ENCODE peak calls at places on chromosomes 12 and 14, in ten cellular contexts. One of them, this sample, is unnamed.

GRCh38 chr14:104746951-104747481 is 5.9 kb upstream of the SIVA1 start:
- ATAC-seq in CD4-positive, alpha-beta T cell: no peak
- ATAC-seq in lower lobe of right lung: no peak
- ATAC-seq in stimulated activated naive CD8-positive, alpha-beta T cell treated with anti-CD3 and anti-CD28 coated beads, Interleukin-15, Interleukin-2, amounts not matched to agents 100 U/mL and 50 U/mL, for 24 hours: no peak
- ATAC-seq in GM23338: no peak
- ATAC-seq in natural killer cell: no peak
- ATAC-seq in K562: no peak
- ATAC-seq in left cardiac atrium: peak; percentile 35
- ATAC-seq in aorta: peak; percentile 80
- ATAC-seq in activated naive CD8-positive, alpha-beta T cell treated with anti-CD3 and anti-CD28 coated beads, Interleukin-2, amount 50 U/mL, for 24 hours: no peak
- ATAC-seq in this sample: no peak

GRCh38 chr12:114703060-114703493 is 19.1 kb upstream of the TBX3 start:
- ATAC-seq in CD4-positive, alpha-beta T cell: no peak
- ATAC-seq in lower lobe of right lung: no peak
- ATAC-seq in stimulated activated naive CD8-positive, alpha-beta T cell treated with anti-CD3 and anti-CD28 coated beads, Interleukin-15, Interleukin-2, amounts not matched to agents 100 U/mL and 50 U/mL, for 24 hours: no peak
- ATAC-seq in GM23338: peak; percentile 21
- ATAC-seq in natural killer cell: no peak
- ATAC-seq in K562: no peak
- ATAC-seq in left cardiac atrium: no peak
- ATAC-seq in aorta: no peak
- ATAC-seq in activated naive CD8-positive, alpha-beta T cell treated with anti-CD3 and anti-CD28 coated beads, Interleukin-2, amount 50 U/mL, for 24 hours: no peak
- ATAC-seq in this sample: no peak

GRCh38 chr12:7806863-7807487 is 17.8 kb downstream of the NANOG start:
- ATAC-seq in CD4-positive, alpha-beta T cell: peak; percentile 54
- ATAC-seq in lower lobe of right lung: peak; percentile 87
- ATAC-seq in stimulated activated naive CD8-positive, alpha-beta T cell treated with anti-CD3 and anti-CD28 coated beads, Interleukin-15, Interleukin-2, amounts not matched to agents 100 U/mL and 50 U/mL, for 24 hours: no peak
- ATAC-seq in GM23338: peak; percentile 95
- ATAC-seq in natural killer cell: peak; percentile 84
- ATAC-seq in K562: peak; percentile 90
- ATAC-seq in left cardiac atrium: peak; percentile 57
- ATAC-seq in aorta: peak; percentile 84
- ATAC-seq in activated naive CD8-positive, alpha-beta T cell treated with anti-CD3 and anti-CD28 coated beads, Interleukin-2, amount 50 U/mL, for 24 hours: no peak
- ATAC-seq in this sample: peak; percentile 98

GRCh38 chr14:68148763-68149162 is 329.2 kb downstream of the RAD51B start:
- ATAC-seq in CD4-positive, alpha-beta T cell: no peak
- ATAC-seq in lower lobe of right lung: no peak
- ATAC-seq in stimulated activated naive CD8-positive, alpha-beta T cell treated with anti-CD3 and anti-CD28 coated beads, Interleukin-15, Interleukin-2, amounts not matched to agents 100 U/mL and 50 U/mL, for 24 hours: no peak
- ATAC-seq in GM23338: no peak
- ATAC-seq in natural killer cell: no peak
- ATAC-seq in K562: no peak
- ATAC-seq in left cardiac atrium: no peak
- ATAC-seq in aorta: no peak
- ATAC-seq in activated naive CD8-positive, alpha-beta T cell treated with anti-CD3 and anti-CD28 coated beads, Interleukin-2, amount 50 U/mL, for 24 hours: no peak
- ATAC-seq in this sample: no peak

GRCh38 chr12:92007787-92008186 is 137.9 kb downstream of the BTG1 start:
- ATAC-seq in CD4-positive, alpha-beta T cell: peak; percentile 35
- ATAC-seq in lower lobe of right lung: no peak
- ATAC-seq in stimulated activated naive CD8-positive, alpha-beta T cell treated with anti-CD3 and anti-CD28 coated beads, Interleukin-15, Interleukin-2, amounts not matched to agents 100 U/mL and 50 U/mL, for 24 hours: no peak
- ATAC-seq in GM23338: peak; percentile 66
- ATAC-seq in natural killer cell: no peak
- ATAC-seq in K562: no peak
- ATAC-seq in left cardiac atrium: no peak
- ATAC-seq in aorta: no peak
- ATAC-seq in activated naive CD8-positive, alpha-beta T cell treated with anti-CD3 and anti-CD28 coated beads, Interleukin-2, amount 50 U/mL, for 24 hours: no peak
- ATAC-seq in this sample: no peak

GRCh38 chr12:12776261-12776660 is 9.2 kb upstream of the APOLD1 start:
- ATAC-seq in CD4-positive, alpha-beta T cell: no peak
- ATAC-seq in lower lobe of right lung: no peak
- ATAC-seq in stimulated activated naive CD8-positive, alpha-beta T cell treated with anti-CD3 and anti-CD28 coated beads, Interleukin-15, Interleukin-2, amounts not matched to agents 100 U/mL and 50 U/mL, for 24 hours: no peak
- ATAC-seq in GM23338: no peak
- ATAC-seq in natural killer cell: no peak
- ATAC-seq in K562: no peak
- ATAC-seq in left cardiac atrium: no peak
- ATAC-seq in aorta: no peak
- ATAC-seq in activated naive CD8-positive, alpha-beta T cell treated with anti-CD3 and anti-CD28 coated beads, Interleukin-2, amount 50 U/mL, for 24 hours: no peak
- ATAC-seq in this sample: no peak

GRCh38 chr12:106106892-106107291 is 31.9 kb downstream of the NUAK1 start:
- ATAC-seq in CD4-positive, alpha-beta T cell: no peak
- ATAC-seq in lower lobe of right lung: peak; percentile 39
- ATAC-seq in stimulated activated naive CD8-positive, alpha-beta T cell treated with anti-CD3 and anti-CD28 coated beads, Interleukin-15, Interleukin-2, amounts not matched to agents 100 U/mL and 50 U/mL, for 24 hours: no peak
- ATAC-seq in GM23338: peak; percentile 28
- ATAC-seq in natural killer cell: no peak
- ATAC-seq in K562: no peak
- ATAC-seq in left cardiac atrium: peak; percentile 21
- ATAC-seq in aorta: peak; percentile 34
- ATAC-seq in activated naive CD8-positive, alpha-beta T cell treated with anti-CD3 and anti-CD28 coated beads, Interleukin-2, amount 50 U/mL, for 24 hours: no peak
- ATAC-seq in this sample: peak; percentile 47

GRCh38 chr14:64409509-64409908 is 21.4 kb downstream of the MTHFD1 start:
- ATAC-seq in CD4-positive, alpha-beta T cell: no peak
- ATAC-seq in lower lobe of right lung: no peak
- ATAC-seq in stimulated activated naive CD8-positive, alpha-beta T cell treated with anti-CD3 and anti-CD28 coated beads, Interleukin-15, Interleukin-2, amounts not matched to agents 100 U/mL and 50 U/mL, for 24 hours: no peak
- ATAC-seq in GM23338: no peak
- ATAC-seq in natural killer cell: no peak
- ATAC-seq in K562: no peak
- ATAC-seq in left cardiac atrium: no peak
- ATAC-seq in aorta: no peak
- ATAC-seq in activated naive CD8-positive, alpha-beta T cell treated with anti-CD3 and anti-CD28 coated beads, Interleukin-2, amount 50 U/mL, for 24 hours: no peak
- ATAC-seq in this sample: no peak

GRCh38 chr12:88634008-88634407 is 53.7 kb upstream of the KITLG start:
- ATAC-seq in CD4-positive, alpha-beta T cell: no peak
- ATAC-seq in lower lobe of right lung: no peak
- ATAC-seq in stimulated activated naive CD8-positive, alpha-beta T cell treated with anti-CD3 and anti-CD28 coated beads, Interleukin-15, Interleukin-2, amounts not matched to agents 100 U/mL and 50 U/mL, for 24 hours: no peak
- ATAC-seq in GM23338: no peak
- ATAC-seq in natural killer cell: no peak
- ATAC-seq in K562: no peak
- ATAC-seq in left cardiac atrium: no peak
- ATAC-seq in aorta: no peak
- ATAC-seq in activated naive CD8-positive, alpha-beta T cell treated with anti-CD3 and anti-CD28 coated beads, Interleukin-2, amount 50 U/mL, for 24 hours: no peak
- ATAC-seq in this sample: no peak

GRCh38 chr14:36383674-36384421 is 63.4 kb upstream of the MBIP start:
- ATAC-seq in CD4-positive, alpha-beta T cell: no peak
- ATAC-seq in lower lobe of right lung: peak; percentile 95
- ATAC-seq in stimulated activated naive CD8-positive, alpha-beta T cell treated with anti-CD3 and anti-CD28 coated beads, Interleukin-15, Interleukin-2, amounts not matched to agents 100 U/mL and 50 U/mL, for 24 hours: no peak
- ATAC-seq in GM23338: no peak
- ATAC-seq in natural killer cell: no peak
- ATAC-seq in K562: no peak
- ATAC-seq in left cardiac atrium: peak; percentile 99
- ATAC-seq in aorta: peak; percentile 87
- ATAC-seq in activated naive CD8-positive, alpha-beta T cell treated with anti-CD3 and anti-CD28 coated beads, Interleukin-2, amount 50 U/mL, for 24 hours: no peak
- ATAC-seq in this sample: no peak

GRCh38 chr14:56328021-56328420 is 209.8 kb downstream of the PELI2 start:
- ATAC-seq in CD4-positive, alpha-beta T cell: no peak
- ATAC-seq in lower lobe of right lung: no peak
- ATAC-seq in stimulated activated naive CD8-positive, alpha-beta T cell treated with anti-CD3 and anti-CD28 coated beads, Interleukin-15, Interleukin-2, amounts not matched to agents 100 U/mL and 50 U/mL, for 24 hours: no peak
- ATAC-seq in GM23338: no peak
- ATAC-seq in natural killer cell: no peak
- ATAC-seq in K562: no peak
- ATAC-seq in left cardiac atrium: no peak
- ATAC-seq in aorta: no peak
- ATAC-seq in activated naive CD8-positive, alpha-beta T cell treated with anti-CD3 and anti-CD28 coated beads, Interleukin-2, amount 50 U/mL, for 24 hours: no peak
- ATAC-seq in this sample: no peak

GRCh38 chr12:132451172-132451835 is 38.6 kb upstream of the FBRSL1 start:
- ATAC-seq in CD4-positive, alpha-beta T cell: peak; percentile 39
- ATAC-seq in lower lobe of right lung: no peak
- ATAC-seq in stimulated activated naive CD8-positive, alpha-beta T cell treated with anti-CD3 and anti-CD28 coated beads, Interleukin-15, Interleukin-2, amounts not matched to agents 100 U/mL and 50 U/mL, for 24 hours: peak; percentile 48
- ATAC-seq in GM23338: no peak
- ATAC-seq in natural killer cell: no peak
- ATAC-seq in K562: no peak
- ATAC-seq in left cardiac atrium: no peak
- ATAC-seq in aorta: no peak
- ATAC-seq in activated naive CD8-positive, alpha-beta T cell treated with anti-CD3 and anti-CD28 coated beads, Interleukin-2, amount 50 U/mL, for 24 hours: peak; percentile 57
- ATAC-seq in this sample: no peak

GRCh38 chr12:132838464-132839080 is 9.9 kb upstream of the GOLGA3 start:
- ATAC-seq in CD4-positive, alpha-beta T cell: no peak
- ATAC-seq in lower lobe of right lung: no peak
- ATAC-seq in stimulated activated naive CD8-positive, alpha-beta T cell treated with anti-CD3 and anti-CD28 coated beads, Interleukin-15, Interleukin-2, amounts not matched to agents 100 U/mL and 50 U/mL, for 24 hours: no peak
- ATAC-seq in GM23338: no peak
- ATAC-seq in natural killer cell: no peak
- ATAC-seq in K562: no peak
- ATAC-seq in left cardiac atrium: peak; percentile 33
- ATAC-seq in aorta: no peak
- ATAC-seq in activated naive CD8-positive, alpha-beta T cell treated with anti-CD3 and anti-CD28 coated beads, Interleukin-2, amount 50 U/mL, for 24 hours: no peak
- ATAC-seq in this sample: peak; percentile 37

GRCh38 chr14:36513012-36513420 is 7.0 kb downstream of the NKX2-1 start:
- ATAC-seq in CD4-positive, alpha-beta T cell: no peak
- ATAC-seq in lower lobe of right lung: no peak
- ATAC-seq in stimulated activated naive CD8-positive, alpha-beta T cell treated with anti-CD3 and anti-CD28 coated beads, Interleukin-15, Interleukin-2, amounts not matched to agents 100 U/mL and 50 U/mL, for 24 hours: no peak
- ATAC-seq in GM23338: no peak
- ATAC-seq in natural killer cell: no peak
- ATAC-seq in K562: no peak
- ATAC-seq in left cardiac atrium: no peak
- ATAC-seq in aorta: no peak
- ATAC-seq in activated naive CD8-positive, alpha-beta T cell treated with anti-CD3 and anti-CD28 coated beads, Interleukin-2, amount 50 U/mL, for 24 hours: no peak
- ATAC-seq in this sample: no peak

GRCh38 chr12:30909088-30909688 is 17.4 kb upstream of the TSPAN11 start:
- ATAC-seq in CD4-positive, alpha-beta T cell: no peak
- ATAC-seq in lower lobe of right lung: no peak
- ATAC-seq in stimulated activated naive CD8-positive, alpha-beta T cell treated with anti-CD3 and anti-CD28 coated beads, Interleukin-15, Interleukin-2, amounts not matched to agents 100 U/mL and 50 U/mL, for 24 hours: no peak
- ATAC-seq in GM23338: no peak
- ATAC-seq in natural killer cell: no peak
- ATAC-seq in K562: no peak
- ATAC-seq in left cardiac atrium: no peak
- ATAC-seq in aorta: peak; percentile 23
- ATAC-seq in activated naive CD8-positive, alpha-beta T cell treated with anti-CD3 and anti-CD28 coated beads, Interleukin-2, amount 50 U/mL, for 24 hours: no peak
- ATAC-seq in this sample: peak; percentile 48

GRCh38 chr14:74492413-74493342 is at the start of gene NPC2:
- ATAC-seq in CD4-positive, alpha-beta T cell: no peak
- ATAC-seq in lower lobe of right lung: no peak
- ATAC-seq in stimulated activated naive CD8-positive, alpha-beta T cell treated with anti-CD3 and anti-CD28 coated beads, Interleukin-15, Interleukin-2, amounts not matched to agents 100 U/mL and 50 U/mL, for 24 hours: no peak
- ATAC-seq in GM23338: peak; percentile 60
- ATAC-seq in natural killer cell: no peak
- ATAC-seq in K562: peak; percentile 17
- ATAC-seq in left cardiac atrium: no peak
- ATAC-seq in aorta: no peak
- ATAC-seq in activated naive CD8-positive, alpha-beta T cell treated with anti-CD3 and anti-CD28 coated beads, Interleukin-2, amount 50 U/mL, for 24 hours: no peak
- ATAC-seq in this sample: peak; percentile 7

GRCh38 chr14:97350894-97351713 is 553.9 kb downstream of the VRK1 start:
- ATAC-seq in CD4-positive, alpha-beta T cell: no peak
- ATAC-seq in lower lobe of right lung: no peak
- ATAC-seq in stimulated activated naive CD8-positive, alpha-beta T cell treated with anti-CD3 and anti-CD28 coated beads, Interleukin-15, Interleukin-2, amounts not matched to agents 100 U/mL and 50 U/mL, for 24 hours: no peak
- ATAC-seq in GM23338: no peak
- ATAC-seq in natural killer cell: no peak
- ATAC-seq in K562: no peak
- ATAC-seq in left cardiac atrium: no peak
- ATAC-seq in aorta: no peak
- ATAC-seq in activated naive CD8-positive, alpha-beta T cell treated with anti-CD3 and anti-CD28 coated beads, Interleukin-2, amount 50 U/mL, for 24 hours: no peak
- ATAC-seq in this sample: no peak

GRCh38 chr14:71324767-71325272 is 417.6 kb downstream of the PCNX1 start:
- ATAC-seq in CD4-positive, alpha-beta T cell: no peak
- ATAC-seq in lower lobe of right lung: no peak
- ATAC-seq in stimulated activated naive CD8-positive, alpha-beta T cell treated with anti-CD3 and anti-CD28 coated beads, Interleukin-15, Interleukin-2, amounts not matched to agents 100 U/mL and 50 U/mL, for 24 hours: peak; percentile 29
- ATAC-seq in GM23338: peak; percentile 15
- ATAC-seq in natural killer cell: no peak
- ATAC-seq in K562: peak; percentile 20
- ATAC-seq in left cardiac atrium: no peak
- ATAC-seq in aorta: no peak
- ATAC-seq in activated naive CD8-positive, alpha-beta T cell treated with anti-CD3 and anti-CD28 coated beads, Interleukin-2, amount 50 U/mL, for 24 hours: peak; percentile 41
- ATAC-seq in this sample: no peak